ENCODE peak calls at places on chromosome 6, in five cellular contexts. I is heart left ventricle, J is right cardiac atrium, V is tibial nerve, U is GM23248. O is an unnamed sample.

GRCh38 chr6:118335325-118335724 is 212.8 kb upstream of the PLN start:
- DNase-seq in I (no peak), J (no peak), V (no peak), U (no peak), O (no peak)

GRCh38 chr6:121436966-121437756 is 1.7 kb downstream of the GJA1 start:
- DNase-seq in I (peak; percentile 67), J (peak; percentile 56), V (peak; percentile 63), U (peak; percentile 73), O (no peak)

GRCh38 chr6:52293067-52293466 is 8.5 kb upstream of the MCM3 start:
- DNase-seq in I (no peak), J (no peak), V (no peak), U (no peak), O (no peak)

GRCh38 chr6:44630125-44631028 is 242.9 kb downstream of the CDC5L start:
- DNase-seq in I (peak; percentile 47), J (peak; percentile 43), V (no peak), U (peak; percentile 76), O (peak; percentile 15)

GRCh38 chr6:93721386-93722048 is 302.2 kb upstream of the EPHA7 start:
- DNase-seq in I (no peak), J (no peak), V (no peak), U (peak; percentile 49), O (no peak)

GRCh38 chr6:90544085-90544484 is 42.8 kb downstream of the MAP3K7 start:
- DNase-seq in I (no peak), J (no peak), V (no peak), U (no peak), O (no peak)

GRCh38 chr6:88982720-88983119 is 19.3 kb upstream of the RNGTT start:
- DNase-seq in I (peak; percentile 43), J (peak; percentile 52), V (peak; percentile 62), U (peak; percentile 95), O (peak; percentile 60)

GRCh38 chr6:14148471-14148870 is 30.9 kb downstream of the CD83 start:
- DNase-seq in I (no peak), J (no peak), V (no peak), U (no peak), O (no peak)

GRCh38 chr6:5401845-5402738 is 140.8 kb downstream of the FARS2 start:
- DNase-seq in I (no peak), J (no peak), V (no peak), U (peak; percentile 55), O (no peak)

GRCh38 chr6:138004423-138005287 is 102.6 kb downstream of the PERP start:
- DNase-seq in I (no peak), J (no peak), V (peak; percentile 54), U (peak; percentile 49), O (no peak)

GRCh38 chr6:28606424-28607391 is 81.0 kb downstream of the GPX5 start:
- DNase-seq in I (peak; percentile 30), J (peak; percentile 25), V (no peak), U (peak; percentile 75), O (peak; percentile 22)

GRCh38 chr6:154969796-154970195 is 25.3 kb upstream of the TIAM2 start:
- DNase-seq in I (no peak), J (no peak), V (no peak), U (no peak), O (no peak)

GRCh38 chr6:170460606-170461005 is 92.5 kb downstream of the PSMB1 start:
- DNase-seq in I (no peak), J (no peak), V (no peak), U (no peak), O (no peak)

GRCh38 chr6:26006086-26006939 is 43.7 kb downstream of the TRIM38 start:
- DNase-seq in I (no peak), J (no peak), V (no peak), U (no peak), O (no peak)

GRCh38 chr6:113642714-113643442 is 214.3 kb upstream of the MARCKS start:
- DNase-seq in I (peak; percentile 24), J (no peak), V (no peak), U (peak; percentile 8), O (no peak)

GRCh38 chr6:132202569-132202968 is 198.7 kb downstream of the MOXD1 start:
- DNase-seq in I (no peak), J (no peak), V (peak; percentile 33), U (peak; percentile 88), O (no peak)

GRCh38 chr6:149560736-149561135 is 5.4 kb upstream of the GINM1 start:
- DNase-seq in I (no peak), J (no peak), V (no peak), U (peak; percentile 39), O (no peak)

GRCh38 chr6:164911151-164911550 is 398.3 kb downstream of the C6orf118 start:
- DNase-seq in I (no peak), J (no peak), V (no peak), U (no peak), O (no peak)

GRCh38 chr6:22036267-22036666 is 260.6 kb downstream of the PRL start:
- DNase-seq in I (no peak), J (no peak), V (no peak), U (no peak), O (no peak)

GRCh38 chr6:43274916-43275597 is 23.0 kb upstream of the SLC22A7 start:
- DNase-seq in I (no peak), J (no peak), V (no peak), U (peak; percentile 33), O (peak; percentile 52)

GRCh38 chr6:149197482-149197881 is 120.0 kb upstream of the TAB2 start:
- DNase-seq in I (no peak), J (no peak), V (no peak), U (no peak), O (no peak)

GRCh38 chr6:114403858-114404257 is 61.0 kb upstream of the HS3ST5 start:
- DNase-seq in I (no peak), J (no peak), V (no peak), U (no peak), O (no peak)

GRCh38 chr6:116444575-116444974 is 16.6 kb upstream of the CALHM6 start:
- DNase-seq in I (no peak), J (no peak), V (no peak), U (no peak), O (no peak)

GRCh38 chr6:77089776-77090175 is 373.5 kb downstream of the HTR1B start:
- DNase-seq in I (no peak), J (no peak), V (no peak), U (peak; percentile 8), O (no peak)

GRCh38 chr6:143276436-143276835 is 174.1 kb downstream of the ADAT2 start:
- DNase-seq in I (no peak), J (no peak), V (no peak), U (no peak), O (no peak)

GRCh38 chr6:121305957-121306607 is 28.2 kb downstream of the TBC1D32 start:
- DNase-seq in I (no peak), J (no peak), V (no peak), U (peak; percentile 53), O (peak; percentile 14)

GRCh38 chr6:37589198-37589597 is 89.5 kb upstream of the CCDC167 start:
- DNase-seq in I (no peak), J (no peak), V (no peak), U (no peak), O (no peak)

GRCh38 chr6:37585937-37586336 is 86.2 kb upstream of the CCDC167 start:
- DNase-seq in I (no peak), J (no peak), V (no peak), U (no peak), O (no peak)

GRCh38 chr6:37588745-37589139 is 89.0 kb upstream of the CCDC167 start:
- DNase-seq in I (no peak), J (no peak), V (no peak), U (no peak), O (no peak)

GRCh38 chr6:37585523-37585905 is 85.8 kb upstream of the CCDC167 start:
- DNase-seq in I (no peak), J (no peak), V (no peak), U (peak; percentile 43), O (no peak)

GRCh38 chr6:37587776-37588744 is 88.4 kb upstream of the CCDC167 start:
- DNase-seq in I (no peak), J (no peak), V (no peak), U (no peak), O (no peak)
- H3K27me3 ChIP-seq in I (no peaks in the 10 kb centered on the region), J (no peaks in the 10 kb centered on the region), V (peaks cover 7% of the 10 kb centered on the region), U (peaks cover 6% of the 10 kb centered on the region), O (no peaks in the 10 kb centered on the region)

DNA sequence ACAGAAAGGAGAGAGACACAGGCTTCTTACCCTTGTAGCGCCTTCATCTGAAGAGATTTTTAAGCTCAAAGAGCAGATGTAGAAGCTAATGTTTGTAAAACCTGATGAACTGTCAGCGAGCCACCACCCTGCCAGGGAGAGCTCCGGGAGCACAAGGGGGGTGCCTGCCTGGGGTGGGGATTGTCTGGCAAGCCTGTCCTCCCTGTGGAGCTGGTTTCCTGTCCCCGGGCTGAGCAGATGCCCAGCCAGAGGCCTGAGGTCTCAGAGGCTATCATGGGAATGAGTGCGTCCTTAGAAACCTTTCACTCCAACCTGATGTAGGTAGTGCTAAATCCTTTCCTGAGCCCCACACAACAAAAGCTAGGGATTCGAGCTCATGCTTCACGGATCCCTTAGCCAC is 41.9 kb upstream of the NR2E1 start:
- DNase-seq in I (no peak), J (no peak), V (no peak), U (no peak), O (no peak)
- H3K27me3 ChIP-seq in I (peaks cover 91% of the 10 kb centered on the region), J (no peaks in the 10 kb centered on the region), V (peaks cover 92% of the 10 kb centered on the region), U (peaks cover 91% of the 10 kb centered on the region), O (peaks cover 29% of the 10 kb centered on the region)

GRCh38 chr6:30171677-30172471 is 8.5 kb downstream of the TRIM15 start:
- DNase-seq in I (no peak), J (no peak), V (no peak), U (peak; percentile 43), O (no peak)
- H3K27me3 ChIP-seq in I (peaks cover 93% of the 10 kb centered on the region), J (no peaks in the 10 kb centered on the region), V (peaks cover 88% of the 10 kb centered on the region), U (peaks cover 92% of the 10 kb centered on the region), O (peaks cover 15% of the 10 kb centered on the region)

GRCh38 chr6:70312165-70312564 is 9.3 kb upstream of the COL9A1 start:
- DNase-seq in I (no peak), J (no peak), V (no peak), U (peak; percentile 43), O (no peak)
- H3K27me3 ChIP-seq in I (peaks cover 3% of the 10 kb centered on the region), J (no peaks in the 10 kb centered on the region), V (no peaks in the 10 kb centered on the region), U (peaks cover 71% of the 10 kb centered on the region), O (no peaks in the 10 kb centered on the region)

GRCh38 chr6:41229716-41230115 is 1.6 kb downstream of the TREML4 start:
- DNase-seq in I (no peak), J (no peak), V (no peak), U (no peak), O (no peak)

GRCh38 chr6:41232667-41233066 is 4.5 kb downstream of the TREML4 start:
- DNase-seq in I (no peak), J (no peak), V (no peak), U (no peak), O (no peak)

GRCh38 chr6:41228616-41229015 is 467 bp downstream of the TREML4 start:
- DNase-seq in I (no peak), J (no peak), V (no peak), U (peak; percentile 5), O (no peak)

GRCh38 chr6:41228088-41228487 is at the start of gene TREML4:
- DNase-seq in I (no peak), J (no peak), V (no peak), U (no peak), O (no peak)

DNA sequence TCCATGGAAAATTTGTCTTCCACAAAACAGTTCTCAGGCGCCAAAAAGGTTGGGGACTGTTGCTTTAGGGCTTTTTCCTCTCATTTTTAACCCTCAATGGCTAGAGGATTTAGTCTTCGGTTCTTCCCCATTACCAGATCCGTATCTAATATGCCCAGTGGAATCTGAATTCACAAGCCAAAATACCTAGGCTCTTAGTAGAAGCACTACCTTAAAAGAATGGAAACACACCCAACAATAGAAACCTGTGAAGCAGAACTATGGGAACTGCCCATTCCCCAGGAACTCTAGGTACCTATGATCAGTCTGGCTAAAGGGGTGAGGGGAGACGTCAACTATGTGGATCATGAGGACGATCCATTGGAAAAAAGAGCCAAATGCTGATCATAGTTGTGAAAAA is 3.1 kb downstream of the TREML4 start:
- DNase-seq in I (no peak), J (no peak), V (no peak), U (no peak), O (no peak)
- H3K27me3 ChIP-seq in I (peaks cover 9% of the 10 kb centered on the region), J (no peaks in the 10 kb centered on the region), V (no peaks in the 10 kb centered on the region), U (peaks cover 7% of the 10 kb centered on the region), O (no peaks in the 10 kb centered on the region)